ENCODE peak calls at places on chromosomes 12 and 14, in four cellular contexts. One of them, this sample, is unnamed.
A peak's percentile ranks its signal among the peaks of the same experiment; 100 is the strongest.

GRCh38 chr12:6570264-6570887 is 2.3 kb upstream of the NOP2 start:
- DNase-seq in GM13977: peak; percentile 52
- DNase-seq in ascending aorta: no peak
- DNase-seq in transverse colon: peak; percentile 64
- DNase-seq in this sample: peak; percentile 73

GRCh38 chr14:101709533-101709881 is 52.0 kb upstream of the PPP2R5C start:
- DNase-seq in GM13977: no peak
- DNase-seq in ascending aorta: no peak
- DNase-seq in transverse colon: no peak
- DNase-seq in this sample: no peak

GRCh38 chr12:50569876-50570275 is 65.1 kb downstream of the DIP2B start:
- DNase-seq in GM13977: no peak
- DNase-seq in ascending aorta: no peak
- DNase-seq in transverse colon: no peak
- DNase-seq in this sample: no peak

GRCh38 chr14:87066221-87066817 is 926.7 kb downstream of the GALC start:
- DNase-seq in GM13977: no peak
- DNase-seq in ascending aorta: no peak
- DNase-seq in transverse colon: no peak
- DNase-seq in this sample: no peak

GRCh38 chr14:24310666-24311604 is at the start of gene LTB4R:
- DNase-seq in GM13977: peak; percentile 84
- DNase-seq in ascending aorta: peak; percentile 81
- DNase-seq in transverse colon: peak; percentile 79
- DNase-seq in this sample: peak; percentile 74

GRCh38 chr14:80202888-80203562 is 8.3 kb downstream of the DIO2 start:
- DNase-seq in GM13977: peak; percentile 14
- DNase-seq in ascending aorta: no peak
- DNase-seq in transverse colon: peak; percentile 10
- DNase-seq in this sample: peak; percentile 51

GRCh38 chr12:22518998-22519397 is 25.3 kb downstream of the C2CD5 start:
- DNase-seq in GM13977: no peak
- DNase-seq in ascending aorta: no peak
- DNase-seq in transverse colon: no peak
- DNase-seq in this sample: no peak

GRCh38 chr14:95432152-95433093 is 84.0 kb downstream of the SYNE3 start:
- DNase-seq in GM13977: no peak
- DNase-seq in ascending aorta: no peak
- DNase-seq in transverse colon: peak; percentile 38
- DNase-seq in this sample: no peak

GRCh38 chr12:120659151-120659525 is 18.7 kb downstream of the CABP1 start:
- DNase-seq in GM13977: no peak
- DNase-seq in ascending aorta: no peak
- DNase-seq in transverse colon: no peak
- DNase-seq in this sample: no peak

GRCh38 chr12:119693511-119693910 is 25.6 kb downstream of the PRKAB1 start:
- DNase-seq in GM13977: no peak
- DNase-seq in ascending aorta: no peak
- DNase-seq in transverse colon: no peak
- DNase-seq in this sample: no peak

GRCh38 chr14:24430143-24430681 is 458 bp downstream of the KHNYN start:
- DNase-seq in GM13977: peak; percentile 90
- DNase-seq in ascending aorta: peak; percentile 90
- DNase-seq in transverse colon: peak; percentile 82
- DNase-seq in this sample: peak; percentile 70

GRCh38 chr12:27207626-27208413 is 36.3 kb upstream of the STK38L start:
- DNase-seq in GM13977: peak; percentile 55
- DNase-seq in ascending aorta: no peak
- DNase-seq in transverse colon: no peak
- DNase-seq in this sample: peak; percentile 58

GRCh38 chr12:75977952-75978671 is 53.5 kb downstream of the PHLDA1 start:
- DNase-seq in GM13977: peak; percentile 63
- DNase-seq in ascending aorta: peak; percentile 93
- DNase-seq in transverse colon: peak; percentile 75
- DNase-seq in this sample: peak; percentile 88

GRCh38 chr12:38152816-38153736 is 163.5 kb upstream of the ALG10B start:
- DNase-seq in GM13977: no peak
- DNase-seq in ascending aorta: no peak
- DNase-seq in transverse colon: no peak
- DNase-seq in this sample: no peak

GRCh38 chr14:101225729-101226152 is 322.2 kb upstream of the RTL1 start:
- DNase-seq in GM13977: no peak
- DNase-seq in ascending aorta: peak; percentile 44
- DNase-seq in transverse colon: no peak
- DNase-seq in this sample: no peak

GRCh38 chr12:68630598-68630997 is 19.9 kb downstream of the RAP1B start:
- DNase-seq in GM13977: no peak
- DNase-seq in ascending aorta: no peak
- DNase-seq in transverse colon: no peak
- DNase-seq in this sample: no peak

GRCh38 chr14:60650382-60650961 is 1.2 kb upstream of the SIX1 start:
- DNase-seq in GM13977: no peak
- DNase-seq in ascending aorta: no peak
- DNase-seq in transverse colon: no peak
- DNase-seq in this sample: no peak

GRCh38 chr12:91194500-91194899 is 11.9 kb upstream of the DCN start:
- DNase-seq in GM13977: no peak
- DNase-seq in ascending aorta: no peak
- DNase-seq in transverse colon: no peak
- DNase-seq in this sample: no peak

GRCh38 chr14:66600416-66600815 is 92.5 kb downstream of the GPHN start:
- DNase-seq in GM13977: no peak
- DNase-seq in ascending aorta: no peak
- DNase-seq in transverse colon: no peak
- DNase-seq in this sample: no peak

GRCh38 chr14:78074546-78074945 is 95.6 kb upstream of the NRXN3 start:
- DNase-seq in GM13977: no peak
- DNase-seq in ascending aorta: no peak
- DNase-seq in transverse colon: no peak
- DNase-seq in this sample: no peak

GRCh38 chr12:58703911-58704310 is 216.4 kb downstream of the LRIG3 start:
- DNase-seq in GM13977: no peak
- DNase-seq in ascending aorta: no peak
- DNase-seq in transverse colon: no peak
- DNase-seq in this sample: no peak

GRCh38 chr14:69056389-69056788 is 77.3 kb upstream of the ACTN1 start:
- DNase-seq in GM13977: no peak
- DNase-seq in ascending aorta: no peak
- DNase-seq in transverse colon: no peak
- DNase-seq in this sample: peak; percentile 42

GRCh38 chr12:4700621-4701026 is 19.6 kb upstream of the GALNT8 start:
- DNase-seq in GM13977: no peak
- DNase-seq in ascending aorta: peak; percentile 72
- DNase-seq in transverse colon: no peak
- DNase-seq in this sample: no peak

GRCh38 chr14:67413806-67414769 is 2.1 kb upstream of the PLEK2 start:
- DNase-seq in GM13977: no peak
- DNase-seq in ascending aorta: peak; percentile 66
- DNase-seq in transverse colon: no peak
- DNase-seq in this sample: peak; percentile 62

GRCh38 chr14:79411403-79412174 is 799.7 kb downstream of the DIO2 start:
- DNase-seq in GM13977: no peak
- DNase-seq in ascending aorta: no peak
- DNase-seq in transverse colon: no peak
- DNase-seq in this sample: no peak

GRCh38 chr14:94390372-94391086 is 2.1 kb upstream of the SERPINA1 start:
- DNase-seq in GM13977: no peak
- DNase-seq in ascending aorta: no peak
- DNase-seq in transverse colon: peak; percentile 86
- DNase-seq in this sample: no peak

GRCh38 chr12:53252349-53252916 is 15.7 kb upstream of the ESPL1 start:
- DNase-seq in GM13977: no peak
- DNase-seq in ascending aorta: no peak
- DNase-seq in transverse colon: peak; percentile 62
- DNase-seq in this sample: no peak

GRCh38 chr12:53254816-53255545 is 13.1 kb upstream of the ESPL1 start:
- DNase-seq in GM13977: no peak
- DNase-seq in ascending aorta: no peak
- DNase-seq in transverse colon: no peak
- DNase-seq in this sample: no peak

GRCh38 chr12:53253298-53253697 is 14.8 kb upstream of the ESPL1 start:
- DNase-seq in GM13977: no peak
- DNase-seq in ascending aorta: no peak
- DNase-seq in transverse colon: no peak
- DNase-seq in this sample: no peak

GRCh38 chr12:53255993-53256392 is 12.1 kb upstream of the ESPL1 start:
- DNase-seq in GM13977: peak; percentile 62
- DNase-seq in ascending aorta: no peak
- DNase-seq in transverse colon: no peak
- DNase-seq in this sample: no peak

DNA sequence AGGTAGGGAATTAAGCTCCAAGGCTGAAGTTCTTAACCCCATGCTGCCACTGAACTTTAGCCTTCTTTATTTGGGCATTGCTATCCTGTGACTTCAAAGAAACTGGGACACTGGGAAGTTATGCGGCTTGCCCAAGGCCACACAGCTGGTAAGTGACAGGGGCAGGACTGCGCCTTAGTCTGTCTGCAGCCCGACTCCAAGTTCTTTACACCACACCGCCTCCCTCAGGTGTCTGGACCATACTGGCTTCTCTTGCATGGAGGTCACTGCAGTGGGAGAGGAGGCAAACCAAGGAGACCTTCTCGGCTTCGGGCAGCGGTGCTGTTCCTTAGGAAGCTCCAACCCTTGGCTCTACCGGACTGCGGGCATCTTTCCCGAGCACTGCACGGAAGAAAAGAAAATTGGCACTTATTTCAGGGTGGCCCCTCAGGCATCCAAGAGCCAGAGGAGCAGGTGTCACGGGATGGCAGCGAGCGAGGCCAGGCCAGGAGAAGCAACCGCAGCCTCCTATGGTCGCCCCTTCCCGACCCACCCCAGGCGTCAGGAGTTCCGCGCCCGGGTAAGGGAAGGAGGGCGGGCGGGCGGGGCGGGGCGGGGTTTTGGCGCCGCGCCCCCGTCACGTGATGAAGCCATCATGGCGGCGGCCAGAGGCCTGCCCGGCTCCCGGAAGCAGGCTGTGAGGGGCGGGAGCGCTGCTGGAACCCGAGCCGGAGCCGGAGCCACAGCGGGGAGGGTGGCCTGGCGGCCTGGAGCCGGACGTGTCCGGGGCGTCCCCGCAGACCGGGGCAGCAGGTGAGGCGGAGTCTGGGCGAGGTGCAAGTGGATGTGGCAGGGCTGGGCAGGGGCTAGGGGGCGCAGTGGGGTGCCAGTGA is 16.4 kb upstream of the ESPL1 start:
- DNase-seq in GM13977: peak; percentile 95
- DNase-seq in ascending aorta: peak; percentile 87
- DNase-seq in transverse colon: peak; percentile 80
- DNase-seq in this sample: peak; percentile 81
- TF ChIP-seq CTCF in GM13977: peak; percentile 61
- TF ChIP-seq CTCF in ascending aorta: peak; percentile 23
- TF ChIP-seq CTCF in transverse colon: peak; percentile 43
- TF ChIP-seq CTCF in this sample: peak; percentile 47

GRCh38 chr12:131833896-131834641 is 5.9 kb downstream of the MMP17 start:
- DNase-seq in GM13977: no peak
- DNase-seq in ascending aorta: no peak
- DNase-seq in transverse colon: no peak
- DNase-seq in this sample: no peak
- TF ChIP-seq CTCF in GM13977: peak; percentile 42
- TF ChIP-seq CTCF in ascending aorta: no peak
- TF ChIP-seq CTCF in transverse colon: no peak
- TF ChIP-seq CTCF in this sample: no peak

GRCh38 chr12:105428793-105429192 is 98.3 kb downstream of the C12orf75 start:
- DNase-seq in GM13977: no peak
- DNase-seq in ascending aorta: no peak
- DNase-seq in transverse colon: no peak
- DNase-seq in this sample: no peak

GRCh38 chr12:105427883-105428282 is 97.4 kb downstream of the C12orf75 start:
- DNase-seq in GM13977: no peak
- DNase-seq in ascending aorta: no peak
- DNase-seq in transverse colon: no peak
- DNase-seq in this sample: peak; percentile 11

GRCh38 chr12:105426766-105427165 is 96.3 kb downstream of the C12orf75 start:
- DNase-seq in GM13977: no peak
- DNase-seq in ascending aorta: no peak
- DNase-seq in transverse colon: no peak
- DNase-seq in this sample: no peak

GRCh38 chr12:105433804-105434203 is 103.3 kb downstream of the C12orf75 start:
- DNase-seq in GM13977: no peak
- DNase-seq in ascending aorta: no peak
- DNase-seq in transverse colon: no peak
- DNase-seq in this sample: no peak

GRCh38 chr12:105431537-105431936 is 101.0 kb downstream of the C12orf75 start:
- DNase-seq in GM13977: no peak
- DNase-seq in ascending aorta: no peak
- DNase-seq in transverse colon: no peak
- DNase-seq in this sample: no peak
- TF ChIP-seq CTCF in GM13977: no peak
- TF ChIP-seq CTCF in ascending aorta: no peak
- TF ChIP-seq CTCF in transverse colon: no peak
- TF ChIP-seq CTCF in this sample: no peak

DNA sequence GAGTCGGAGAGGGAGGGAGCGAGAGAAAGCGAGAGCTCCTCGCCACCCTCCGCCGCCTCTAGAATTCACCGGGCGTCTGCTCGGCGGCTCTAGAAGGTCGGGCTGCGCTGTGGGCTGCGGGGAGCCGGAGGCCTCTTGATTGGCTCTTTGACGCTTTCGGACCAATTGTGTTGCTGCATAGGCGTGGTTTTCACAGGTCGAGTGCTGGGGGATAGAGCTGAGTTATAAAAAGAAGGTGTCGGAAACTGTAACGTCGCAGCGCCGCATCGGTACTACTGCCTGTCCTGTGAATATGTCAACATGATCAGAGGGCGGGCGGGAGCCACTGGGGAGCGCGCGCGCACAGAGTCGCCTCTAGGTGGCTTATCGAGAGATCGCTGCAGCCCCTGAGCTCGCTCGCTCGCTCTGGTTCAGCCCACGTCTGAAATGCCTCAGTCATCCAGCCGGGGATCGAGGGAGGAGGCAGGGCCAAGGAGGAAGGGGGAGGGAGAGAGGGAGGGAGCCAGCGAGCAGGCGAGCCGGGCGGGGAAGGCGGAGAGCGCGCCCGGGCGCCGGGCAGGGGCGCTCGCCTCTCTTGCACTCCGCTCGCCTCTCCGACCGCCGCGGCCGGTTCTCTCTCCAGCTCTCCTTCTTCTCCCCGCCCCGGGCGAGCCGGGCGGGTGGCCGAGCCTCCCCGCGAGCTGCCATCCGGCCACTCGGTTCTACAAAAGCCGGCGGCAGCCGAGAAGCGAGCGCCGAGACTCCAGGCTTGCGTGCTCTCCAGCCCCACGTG is at the start of gene TBX3:
- DNase-seq in GM13977: peak; percentile 77
- DNase-seq in ascending aorta: peak; percentile 95
- DNase-seq in transverse colon: peak; percentile 95
- DNase-seq in this sample: peak; percentile 82
- TF ChIP-seq CTCF in GM13977: no peak
- TF ChIP-seq CTCF in ascending aorta: peak; percentile 42
- TF ChIP-seq CTCF in transverse colon: peak; percentile 85
- TF ChIP-seq CTCF in this sample: no peak